ENCODE peak calls at places on chromosomes 4 and X, in eight cellular contexts. I is SK-N-SH, V is GM23338, R is HCT116, W is Panc1, Y is H1, Z is endothelial cell of umbilical vein, N is vagina. T is an unnamed sample. For H3K4me1, the result is how much of the 10 kb centered on the place peaks cover.

GRCh38 chr4:19194672-19195071 is 1057.0 kb upstream of the SLIT2 start:
- DNase-seq in I (no peak), V (peak), R (no peak), W (no peak), Y (no peak), Z (no peak), N (no peak), T (no peak)

GRCh38 chr4:183175631-183176232 is 76.7 kb downstream of the WWC2 start:
- DNase-seq in I (no peak), V (no peak), R (no peak), W (no peak), Y (no peak), Z (peak), N (no peak), T (no peak)

GRCh38 chr4:67658302-67658701 is 42.7 kb downstream of the UBA6 start:
- DNase-seq in I (no peak), V (no peak), R (no peak), W (no peak), Y (no peak), Z (no peak), N (no peak), T (no peak)

GRCh38 chr4:74770511-74770910 is 23.8 kb downstream of the BTC start:
- DNase-seq in I (no peak), V (no peak), R (no peak), W (no peak), Y (no peak), Z (no peak), N (no peak), T (no peak)

GRCh38 chr4:109248322-109248895 is 54.0 kb downstream of the COL25A1 start:
- DNase-seq in I (no peak), V (no peak), R (no peak), W (no peak), Y (no peak), Z (no peak), N (no peak), T (no peak)

GRCh38 chr4:14259926-14260325 is 632.4 kb upstream of the BOD1L1 start:
- DNase-seq in I (no peak), V (no peak), R (no peak), W (no peak), Y (no peak), Z (no peak), N (no peak), T (no peak)

GRCh38 chr4:150493846-150494245 is 88.1 kb upstream of the MAB21L2 start:
- DNase-seq in I (no peak), V (no peak), R (no peak), W (no peak), Y (no peak), Z (no peak), N (no peak), T (no peak)

GRCh38 chrX:124358796-124359386 is 12.5 kb downstream of the SH2D1A start:
- DNase-seq in I (no peak), V (no peak), R (no peak), W (no peak), Y (no peak), Z (no peak), N (no peak), T (no peak)

GRCh38 chr4:154559931-154560801 is 2.6 kb upstream of the FGB start:
- DNase-seq in I (no peak), V (no peak), R (no peak), W (no peak), Y (no peak), Z (no peak), N (no peak), T (no peak)

GRCh38 chrX:2875798-2876399 is 47.2 kb downstream of the GYG2 start:
- DNase-seq in I (peak), V (peak), R (no peak), W (no peak), Y (no peak), Z (no peak), N (no peak), T (no peak)

GRCh38 chr4:155402941-155403340 is 26.2 kb upstream of the MAP9 start:
- DNase-seq in I (no peak), V (no peak), R (no peak), W (no peak), Y (no peak), Z (no peak), N (no peak), T (no peak)

GRCh38 chr4:5891563-5892320 is 1.1 kb downstream of the CRMP1 start:
- DNase-seq in I (peak), V (no peak), R (no peak), W (no peak), Y (no peak), Z (no peak), N (no peak), T (no peak)

GRCh38 chrX:148223361-148223760 is 242.2 kb downstream of the FMR1NB start:
- DNase-seq in I (no peak), V (no peak), R (no peak), W (no peak), Y (no peak), Z (peak), N (no peak), T (no peak)

GRCh38 chr4:185500035-185500434 is 28.5 kb upstream of the CCDC110 start:
- DNase-seq in I (no peak), V (no peak), R (no peak), W (no peak), Y (no peak), Z (no peak), N (no peak), T (no peak)

DNA sequence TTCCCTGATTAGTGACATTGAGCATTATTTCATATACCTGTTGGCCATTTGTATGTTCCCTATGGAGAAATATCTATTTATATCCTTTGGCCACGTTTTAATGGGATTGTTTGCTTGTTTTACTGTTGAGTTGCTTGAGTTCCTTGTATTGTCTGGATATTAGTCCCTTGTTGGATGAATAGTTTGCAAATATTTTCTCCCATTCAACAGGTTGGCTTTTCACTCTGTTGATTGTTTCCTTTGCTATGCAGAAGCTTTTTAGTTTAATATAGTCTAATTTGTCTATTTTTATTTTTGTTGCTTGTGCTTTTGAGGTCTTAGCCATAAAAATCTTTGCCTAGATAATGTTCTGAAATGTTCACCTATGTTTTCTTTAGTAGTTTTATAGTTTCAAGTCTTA is 60.2 kb upstream of the HUWE1 start:
- DNase-seq in I (no peak), V (no peak), R (no peak), W (no peak), Y (no peak), Z (no peak), N (no peak), T (no peak)
- TF ChIP-seq POLR2AphosphoS5 in I (no peak), V (no peak), R (no peak), W (no peak), Y (no peak), Z (no peak), N (no peak), T (no peak)

GRCh38 chr4:89295415-89295927 is 12.1 kb downstream of the GPRIN3 start:
- DNase-seq in I (no peak), V (no peak), R (no peak), W (no peak), Y (no peak), Z (no peak), N (no peak), T (no peak)
- H3K4me1 ChIP-seq in I (under half), V (under half), R (under half), W (under half), Y (under half), Z (under half), N (under half), T (under half)

GRCh38 chr4:25160714-25161598 is 707 bp upstream of the SEPSECS start:
- DNase-seq in I (peak), V (no peak), R (no peak), W (no peak), Y (no peak), Z (no peak), N (no peak), T (no peak)

GRCh38 chr4:25163216-25163615 is 3.0 kb upstream of the SEPSECS start:
- DNase-seq in I (no peak), V (no peak), R (no peak), W (no peak), Y (no peak), Z (no peak), N (no peak), T (no peak)

GRCh38 chr4:25161599-25161960 is 1.3 kb upstream of the SEPSECS start:
- DNase-seq in I (no peak), V (no peak), R (no peak), W (no peak), Y (no peak), Z (no peak), N (no peak), T (peak)

GRCh38 chr4:25159837-25160713 is at the start of gene SEPSECS:
- DNase-seq in I (peak), V (peak), R (peak), W (peak), Y (peak), Z (peak), N (peak), T (peak)

DNA sequence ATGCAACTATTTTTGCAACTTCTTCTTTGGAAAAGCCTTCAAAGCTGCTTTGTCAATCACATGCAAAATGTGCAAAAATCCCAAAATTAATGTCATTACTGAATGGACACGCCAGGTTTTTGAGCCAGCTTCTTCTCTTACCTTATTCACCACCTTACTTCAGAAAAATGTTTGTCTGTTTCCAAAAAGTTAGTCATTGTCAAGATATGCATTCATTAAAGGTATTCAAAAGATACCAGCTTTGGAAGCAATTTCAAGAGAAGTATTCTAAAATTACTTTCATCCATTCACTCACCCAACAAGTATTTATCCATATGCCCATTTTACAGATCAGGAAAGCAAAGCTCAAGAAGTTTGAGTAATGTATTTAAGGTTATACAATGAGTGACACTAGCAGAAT is 2.3 kb upstream of the SEPSECS start:
- DNase-seq in I (no peak), V (no peak), R (no peak), W (no peak), Y (no peak), Z (no peak), N (no peak), T (no peak)
- TF ChIP-seq CTCF in I (no peak), V (no peak), R (no peak), W (no peak), Y (no peak), Z (no peak), N (no peak), T (no peak)

GRCh38 chrX:47958943-47959342 is 44.8 kb downstream of the ZNF182 start:
- DNase-seq in I (peak), V (peak), R (no peak), W (no peak), Y (no peak), Z (peak), N (no peak), T (no peak)

GRCh38 chrX:47956016-47956415 is 47.8 kb downstream of the ZNF182 start:
- DNase-seq in I (no peak), V (no peak), R (no peak), W (no peak), Y (no peak), Z (no peak), N (no peak), T (no peak)

GRCh38 chrX:47960400-47960799 is 43.4 kb downstream of the ZNF182 start:
- DNase-seq in I (no peak), V (no peak), R (no peak), W (no peak), Y (no peak), Z (no peak), N (no peak), T (peak)
- TF ChIP-seq POLR2AphosphoS5 in I (no peak), V (no peak), R (no peak), W (no peak), Y (no peak), Z (no peak), N (no peak), T (no peak)

T was measured in upper lobe of left lung.